ENCODE peak calls at places on chromosome 9, in seven cellular contexts. R, Z, T, S, F, L and D are unnamed samples.

GRCh38 chr9:20623021-20623747 is 885 bp upstream of the MLLT3 start:
- DNase-seq in R (no peak), Z (no peak), T (peak), S (peak), F (no peak), L (peak), D (peak)

GRCh38 chr9:83059417-83059816 is 3.5 kb downstream of the RASEF start:
- DNase-seq in R (no peak), Z (no peak), T (no peak), S (no peak), F (no peak), L (no peak), D (no peak)

GRCh38 chr9:91785403-91785917 is 164.6 kb downstream of the ROR2 start:
- DNase-seq in R (no peak), Z (no peak), T (peak), S (no peak), F (no peak), L (no peak), D (no peak)

GRCh38 chr9:89022902-89023301 is 31.6 kb downstream of the S1PR3 start:
- DNase-seq in R (peak), Z (peak), T (peak), S (no peak), F (no peak), L (no peak), D (no peak)

GRCh38 chr9:125784286-125785049 is 37.3 kb downstream of the PBX3 start:
- DNase-seq in R (no peak), Z (no peak), T (peak), S (no peak), F (no peak), L (no peak), D (no peak)

GRCh38 chr9:100595391-100596199 is 17.7 kb downstream of the CAVIN4 start:
- DNase-seq in R (peak), Z (peak), T (peak), S (no peak), F (no peak), L (no peak), D (no peak)

GRCh38 chr9:12753931-12754330 is 20.9 kb upstream of the LURAP1L start:
- DNase-seq in R (no peak), Z (no peak), T (no peak), S (no peak), F (no peak), L (no peak), D (no peak)

GRCh38 chr9:70404261-70404660 is 10.2 kb downstream of the KLF9 start:
- DNase-seq in R (no peak), Z (no peak), T (no peak), S (no peak), F (no peak), L (no peak), D (no peak)

GRCh38 chr9:98706651-98707103 is 2.1 kb downstream of the GABBR2 start:
- DNase-seq in R (peak), Z (peak), T (peak), S (no peak), F (no peak), L (no peak), D (no peak)

GRCh38 chr9:97500263-97500662 is 1.2 kb upstream of the TMOD1 start:
- DNase-seq in R (no peak), Z (no peak), T (no peak), S (no peak), F (no peak), L (no peak), D (no peak)

GRCh38 chr9:18863821-18864220 is 169.2 kb downstream of the SAXO1 start:
- DNase-seq in R (no peak), Z (peak), T (peak), S (no peak), F (no peak), L (no peak), D (no peak)

GRCh38 chr9:18864516-18864915 is 168.5 kb downstream of the SAXO1 start:
- DNase-seq in R (no peak), Z (no peak), T (peak), S (no peak), F (no peak), L (no peak), D (no peak)

GRCh38 chr9:18865542-18865941 is 167.5 kb downstream of the SAXO1 start:
- DNase-seq in R (no peak), Z (no peak), T (peak), S (no peak), F (no peak), L (no peak), D (no peak)

GRCh38 chr9:18874069-18874468 is 158.9 kb downstream of the SAXO1 start:
- DNase-seq in R (no peak), Z (no peak), T (no peak), S (no peak), F (no peak), L (no peak), D (no peak)

DNA sequence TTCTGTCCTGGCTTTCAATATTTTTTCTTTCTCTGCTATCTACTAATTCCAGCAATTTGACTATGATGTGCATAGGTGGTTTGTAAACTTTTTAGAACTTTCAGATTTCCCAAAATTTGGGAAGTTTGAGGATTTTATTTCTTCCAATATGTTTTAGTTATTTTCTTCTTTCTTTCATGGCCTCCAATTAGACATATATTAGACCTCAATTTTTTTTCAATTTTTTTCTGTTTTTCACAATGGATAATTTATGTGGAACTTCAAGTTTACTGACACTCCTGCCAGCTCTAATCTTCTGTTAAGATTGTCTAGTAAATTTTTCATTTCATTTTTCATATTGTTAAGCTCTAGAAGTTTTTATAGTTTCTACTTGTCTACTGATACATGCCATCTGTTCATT is 163.3 kb downstream of the SAXO1 start:
- DNase-seq in R (no peak), Z (no peak), T (no peak), S (no peak), F (no peak), L (no peak), D (no peak)
- H3K4me3 ChIP-seq in R (no peak), Z (no peak), T (no peak), S (no peak), F (no peak), L (no peak), D (no peak)

GRCh38 chr9:127162567-127163365 is 40.3 kb upstream of the ANGPTL2 start:
- DNase-seq in R (no peak), Z (no peak), T (no peak), S (no peak), F (no peak), L (peak), D (no peak)
- H3K27ac ChIP-seq in R (no peak), Z (peak), T (peak), S (no peak), F (no peak), L (no peak), D (peak)

DNA sequence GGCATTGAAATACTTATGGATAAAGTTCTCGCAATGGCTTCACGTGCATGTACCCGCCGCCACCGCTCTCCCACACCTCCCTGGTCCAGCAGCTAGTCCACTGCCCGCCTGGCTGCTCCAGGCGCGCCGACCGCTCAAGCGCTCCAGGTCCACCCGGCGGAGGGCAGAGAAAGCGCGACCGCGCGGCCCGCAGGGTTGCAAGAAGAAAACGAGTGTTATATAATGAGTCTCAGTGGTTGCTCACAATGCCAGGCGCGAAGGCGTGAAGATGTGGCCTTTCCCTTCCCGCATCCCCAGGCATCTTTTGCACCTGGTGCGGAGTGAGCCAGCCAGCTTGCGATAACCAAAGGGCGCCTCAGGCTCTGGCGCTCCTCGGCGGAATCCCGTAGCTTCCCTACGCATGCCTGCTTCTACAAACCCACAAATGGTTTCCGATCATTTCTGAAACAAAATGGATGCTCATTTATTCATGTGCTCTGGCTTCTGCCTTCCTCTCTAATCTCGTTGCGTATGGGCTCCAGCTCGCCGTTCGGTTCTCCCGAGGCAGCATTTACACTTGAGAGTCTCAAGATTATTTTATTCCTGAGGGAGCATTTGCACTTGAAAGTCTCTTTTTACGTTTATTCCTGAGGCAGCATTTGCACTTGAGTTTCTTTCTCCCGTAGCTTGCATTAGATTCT is 25.7 kb downstream of the CDKN2A start:
- DNase-seq in R (peak), Z (no peak), T (peak), S (no peak), F (no peak), L (peak), D (no peak)
- H3K4me3 ChIP-seq in R (no peak), Z (no peak), T (peak), S (no peak), F (peak), L (no peak), D (no peak)

GRCh38 chr9:136985853-136986252 is 3.1 kb downstream of the LCNL1 start:
- DNase-seq in R (no peak), Z (no peak), T (no peak), S (no peak), F (no peak), L (no peak), D (no peak)

GRCh38 chr9:136985027-136985602 is 2.3 kb downstream of the LCNL1 start:
- DNase-seq in R (no peak), Z (no peak), T (no peak), S (no peak), F (no peak), L (no peak), D (no peak)

GRCh38 chr9:136990233-136990911 is 1.9 kb upstream of the PAXX start:
- DNase-seq in R (no peak), Z (no peak), T (no peak), S (no peak), F (no peak), L (no peak), D (no peak)

GRCh38 chr9:136991993-136992818 is at the start of gene PAXX:
- DNase-seq in R (peak), Z (peak), T (peak), S (peak), F (peak), L (peak), D (peak)

GRCh38 chr9:136988872-136989271 is 3.4 kb upstream of the PAXX start:
- DNase-seq in R (no peak), Z (no peak), T (no peak), S (no peak), F (no peak), L (no peak), D (no peak)
- H3K27ac ChIP-seq in R (no peak), Z (no peak), T (no peak), S (no peak), F (no peak), L (no peak), D (no peak)

DNA sequence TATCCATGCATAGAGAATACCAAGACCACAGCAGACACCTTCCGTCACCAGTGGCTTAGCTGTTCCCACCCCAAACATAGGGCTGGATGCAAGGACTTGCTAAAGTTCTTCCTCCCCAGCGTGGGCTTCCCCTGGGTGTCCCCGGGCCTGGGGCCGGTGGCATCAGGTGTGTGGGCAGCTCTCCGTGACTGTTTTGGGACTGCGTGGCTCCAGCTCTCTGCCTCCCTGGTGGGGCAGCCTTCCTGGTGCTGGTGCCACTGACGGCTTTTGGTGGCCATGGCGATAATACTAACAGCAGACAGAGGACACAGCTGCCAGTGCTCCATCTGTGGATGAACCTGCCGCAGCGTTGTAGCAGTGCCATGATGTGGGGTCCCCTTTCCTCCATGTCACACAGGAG is 4.9 kb downstream of the CACFD1 start:
- DNase-seq in R (no peak), Z (no peak), T (no peak), S (no peak), F (no peak), L (no peak), D (no peak)
- H3K4me3 ChIP-seq in R (no peak), Z (no peak), T (no peak), S (no peak), F (no peak), L (no peak), D (no peak)

DNA sequence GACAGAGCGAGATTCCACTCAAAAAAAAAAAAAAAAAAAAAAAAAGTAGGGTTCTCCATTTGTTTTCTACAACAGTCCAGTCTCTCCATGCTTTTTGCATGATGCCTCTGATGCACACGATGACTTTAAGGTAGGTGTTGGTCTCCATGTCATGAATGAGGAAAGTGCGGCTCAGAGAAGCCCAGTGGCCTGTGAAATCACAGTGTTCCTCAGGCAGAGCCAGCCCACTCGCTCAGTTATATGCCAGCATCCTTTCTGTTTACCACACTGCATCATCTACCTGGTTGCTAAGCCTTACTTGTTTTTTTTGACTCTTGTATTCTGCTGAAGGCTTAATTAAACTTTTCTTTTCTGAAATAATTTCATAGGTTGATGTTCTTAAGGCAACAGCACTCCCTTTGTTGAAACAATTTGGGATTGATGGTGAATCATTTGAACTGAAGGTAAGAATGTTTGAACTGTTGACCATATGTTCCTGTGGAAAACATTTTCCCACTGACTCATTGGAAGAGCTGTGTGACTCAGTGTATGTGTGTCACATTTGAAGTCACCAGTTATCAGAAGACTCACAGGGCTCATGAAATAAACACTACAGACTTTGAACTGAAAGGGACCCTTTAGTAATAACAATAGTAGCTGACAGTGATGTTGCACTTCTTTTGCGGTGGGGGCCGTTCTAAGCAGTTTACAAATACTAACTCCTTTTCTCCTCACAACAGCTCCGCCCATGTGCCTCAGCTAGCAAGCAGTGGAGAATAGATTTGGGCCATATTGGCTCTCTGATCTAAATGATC is 40.2 kb downstream of the RCL1 start:
- DNase-seq in R (peak), Z (peak), T (peak), S (no peak), F (peak), L (no peak), D (no peak)
- H3K27ac ChIP-seq in R (no peak), Z (peak), T (peak), S (no peak), F (peak), L (no peak), D (no peak)